ENCODE peak calls at places on chromosome 20, in ten cellular contexts. N is cardiac fibroblast; G is T follicular helper cell; T is effector memory CD8-positive, alpha-beta T cell; R is hypothalamus; W is renal cortical epithelial cell; S is T-helper 2 cell; J is nephron progenitor cell; O is IMR-90; K is stimulated activated CD4-positive, alpha-beta T cell treated with anti-CD3 and anti-CD28 coated beads, Interleukin-1b, Interleukin-23, amount 100 ng/mL, for 48 hours. P is an unnamed sample.

GRCh38 chr20:35317416-35317815 is 25.2 kb upstream of the FAM83C start:
- DNase-seq in R (no peak), K (no peak), S (no peak), O (peak), N (no peak), T (no peak), J (no peak), G (no peak), W (peak), P (no peak)

GRCh38 chr20:50040432-50041237 is 57.9 kb downstream of the SNAI1 start:
- DNase-seq in O (no peak), R (no peak), T (no peak), N (no peak), J (no peak), S (no peak), W (no peak), K (no peak), G (no peak), P (no peak)

GRCh38 chr20:3811421-3812258 is 8.7 kb upstream of the AP5S1 start:
- DNase-seq in G (peak), K (peak), T (peak), N (peak), W (peak), O (peak), S (peak), R (peak), J (no peak), P (peak)

GRCh38 chr20:40564997-40565680 is 123.9 kb downstream of the MAFB start:
- DNase-seq in T (no peak), K (no peak), N (peak), W (peak), O (peak), J (no peak), R (no peak), G (no peak), S (no peak), P (peak)

GRCh38 chr20:15561707-15562106 is 1011.5 kb downstream of the KIF16B start:
- DNase-seq in K (no peak), W (no peak), S (no peak), N (no peak), O (no peak), T (no peak), G (no peak), R (no peak), J (no peak), P (no peak)

GRCh38 chr20:35828434-35828833 is 56.6 kb downstream of the PHF20 start:
- DNase-seq in O (no peak), W (no peak), S (no peak), R (no peak), K (no peak), T (no peak), N (no peak), J (no peak), G (no peak), P (no peak)

GRCh38 chr20:25538838-25539665 is 46.3 kb downstream of the NINL start:
- DNase-seq in O (no peak), W (no peak), N (no peak), T (no peak), S (no peak), K (no peak), R (no peak), G (no peak), J (no peak), P (no peak)

GRCh38 chr20:13017235-13017634 is 8.5 kb downstream of the SPTLC3 start:
- DNase-seq in R (no peak), G (no peak), K (no peak), O (peak), N (peak), T (no peak), W (peak), S (no peak), J (no peak), P (peak)